ENCODE peak calls at places on chromosomes 13 and 19, in four cellular contexts. W, K, P and S are unnamed samples.

GRCh38 chr13:32581177-32581786 is 5.0 kb upstream of the PDS5B start:
- DNase-seq in K (peak; percentile 14), W (no peak), P (no peak), S (no peak)

GRCh38 chr13:70339738-70340137 is 231.5 kb upstream of the KLHL1 start:
- DNase-seq in P (no peak), K (peak; percentile 21), W (no peak), S (peak; percentile 50)

GRCh38 chr13:73874460-73874859 is 259.7 kb downstream of the KLF12 start:
- DNase-seq in K (no peak), W (no peak), P (no peak), S (no peak)

GRCh38 chr19:58357798-58358145 is 4.5 kb upstream of the A1BG start:
- DNase-seq in W (no peak), K (no peak), P (no peak), S (no peak)

GRCh38 chr13:110458017-110458416 is 103.5 kb downstream of the RAB20 start:
- DNase-seq in P (no peak), K (no peak), W (no peak), S (no peak)

GRCh38 chr13:44422755-44423643 is 49.4 kb downstream of the SERP2 start:
- DNase-seq in K (no peak), P (no peak), W (no peak), S (no peak)

GRCh38 chr13:21219044-21219381 is 42.6 kb downstream of the MRPL57 start:
- DNase-seq in P (no peak), K (no peak), W (no peak), S (no peak)

GRCh38 chr19:5588906-5589676 is 21.3 kb upstream of the TINCR start:
- DNase-seq in W (no peak), P (no peak), K (no peak), S (no peak)

GRCh38 chr19:47272448-47273312 is 2.0 kb upstream of the INAFM1 start:
- DNase-seq in P (no peak), K (no peak), W (no peak), S (peak; percentile 34)

GRCh38 chr19:45156231-45156630 is 4.6 kb downstream of the NKPD1 start:
- DNase-seq in P (no peak), K (no peak), W (no peak), S (no peak)

GRCh38 chr13:97460004-97460756 is 26.2 kb downstream of the RAP2A start:
- DNase-seq in K (no peak), W (no peak), P (peak; percentile 91), S (no peak)

GRCh38 chr13:102798653-102799543 is at the start of the genes BIVM and POGLUT2:
- DNase-seq in W (peak; percentile 87), K (peak; percentile 89), P (peak; percentile 67), S (peak; percentile 77)

GRCh38 chr19:5567360-5567970 is at the start of gene TINCR:
- DNase-seq in P (no peak), K (no peak), W (no peak), S (peak; percentile 44)

GRCh38 chr19:50214699-50215543 is 11.5 kb downstream of the MYH14 start:
- DNase-seq in K (no peak), W (no peak), P (no peak), S (no peak)

GRCh38 chr13:106385669-106386068 is 149.8 kb downstream of the EFNB2 start:
- DNase-seq in K (no peak), W (no peak), P (no peak), S (no peak)

GRCh38 chr13:61880576-61881283 is 465.1 kb upstream of the PCDH20 start:
- DNase-seq in W (peak; percentile 4), K (peak; percentile 21), P (no peak), S (peak; percentile 97)

DNA sequence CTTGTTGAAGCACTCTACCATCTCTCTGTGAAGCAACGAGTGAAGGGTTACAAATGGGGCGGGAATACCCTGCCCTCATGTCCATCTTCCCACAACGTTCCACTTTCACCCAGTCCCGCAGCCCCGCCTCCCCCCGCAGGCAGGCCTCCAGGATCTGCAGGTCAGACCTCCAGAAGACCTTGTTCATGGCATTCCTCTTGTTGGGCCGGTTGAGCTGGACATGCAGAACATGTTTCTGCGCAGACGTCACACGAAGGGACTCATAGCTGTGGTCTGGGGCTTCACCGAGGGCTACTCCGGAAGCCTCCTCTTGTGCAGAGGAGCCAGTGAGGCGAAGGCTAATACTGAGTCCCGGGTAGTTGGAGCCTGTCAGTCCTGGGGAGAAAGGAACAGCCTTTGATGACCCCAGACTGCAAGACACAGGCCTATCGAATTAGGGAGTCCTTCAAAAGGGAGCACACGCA is 420 bp downstream of the ECH1 start:
- DNase-seq in W (no peak), K (peak; percentile 87), P (no peak), S (peak; percentile 50)
- TF ChIP-seq BHLHE40 in W (no peak), K (no peak), P (no peak), S (no peak)

GRCh38 chr19:11452814-11453335 is 17.4 kb downstream of the PRKCSH start:
- DNase-seq in K (no peak), W (peak; percentile 9), P (no peak), S (no peak)

GRCh38 chr19:11453468-11454341 is 18.3 kb downstream of the PRKCSH start:
- DNase-seq in K (no peak), W (peak; percentile 70), P (no peak), S (no peak)

GRCh38 chr19:11451942-11452813 is 16.7 kb downstream of the PRKCSH start:
- DNase-seq in W (peak; percentile 42), K (no peak), P (no peak), S (no peak)

GRCh38 chr19:11450570-11451326 is 15.3 kb downstream of the PRKCSH start:
- DNase-seq in K (no peak), P (no peak), W (peak; percentile 9), S (no peak)

GRCh38 chr19:11451327-11451941 is 16.0 kb downstream of the PRKCSH start:
- DNase-seq in K (no peak), P (no peak), W (peak; percentile 16), S (no peak)
- TF ChIP-seq FOXM1 in K (no peak), P (no peak), W (no peak), S (no peak)

DNA sequence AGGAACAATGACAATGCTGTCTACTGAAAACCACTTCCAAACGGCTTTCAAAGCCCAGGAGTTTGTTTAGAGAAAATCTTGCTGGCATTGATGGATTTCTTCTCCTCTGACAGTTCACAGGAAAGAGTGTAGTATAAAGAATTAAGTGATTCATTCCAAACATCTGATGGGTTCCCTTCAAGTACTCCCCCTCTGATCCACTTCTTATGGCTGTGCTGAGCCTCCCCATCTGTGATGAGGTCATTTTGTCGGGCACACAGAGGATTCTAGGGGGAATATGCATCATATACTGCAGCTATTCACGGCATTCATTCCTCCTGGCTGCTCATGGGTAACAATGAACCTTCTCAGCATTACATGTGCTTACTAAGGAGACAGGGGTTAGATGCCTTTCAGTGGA is 107.9 kb downstream of the RGCC start:
- DNase-seq in P (no peak), K (peak; percentile 24), W (no peak), S (no peak)
- TF ChIP-seq BHLHE40 in P (no peak), K (no peak), W (no peak), S (no peak)

GRCh38 chr19:33347300-33347699 is 26.2 kb upstream of the CEBPG start:
- DNase-seq in W (no peak), K (no peak), P (no peak), S (no peak)

GRCh38 chr19:33348301-33349010 is 25.1 kb upstream of the CEBPG start:
- DNase-seq in P (no peak), W (no peak), K (peak; percentile 46), S (no peak)

GRCh38 chr19:33346665-33347064 is 26.8 kb upstream of the CEBPG start:
- DNase-seq in P (no peak), K (no peak), W (no peak), S (no peak)

GRCh38 chr19:33349319-33350289 is 23.9 kb upstream of the CEBPG start:
- DNase-seq in W (no peak), K (peak; percentile 16), P (no peak), S (no peak)

DNA sequence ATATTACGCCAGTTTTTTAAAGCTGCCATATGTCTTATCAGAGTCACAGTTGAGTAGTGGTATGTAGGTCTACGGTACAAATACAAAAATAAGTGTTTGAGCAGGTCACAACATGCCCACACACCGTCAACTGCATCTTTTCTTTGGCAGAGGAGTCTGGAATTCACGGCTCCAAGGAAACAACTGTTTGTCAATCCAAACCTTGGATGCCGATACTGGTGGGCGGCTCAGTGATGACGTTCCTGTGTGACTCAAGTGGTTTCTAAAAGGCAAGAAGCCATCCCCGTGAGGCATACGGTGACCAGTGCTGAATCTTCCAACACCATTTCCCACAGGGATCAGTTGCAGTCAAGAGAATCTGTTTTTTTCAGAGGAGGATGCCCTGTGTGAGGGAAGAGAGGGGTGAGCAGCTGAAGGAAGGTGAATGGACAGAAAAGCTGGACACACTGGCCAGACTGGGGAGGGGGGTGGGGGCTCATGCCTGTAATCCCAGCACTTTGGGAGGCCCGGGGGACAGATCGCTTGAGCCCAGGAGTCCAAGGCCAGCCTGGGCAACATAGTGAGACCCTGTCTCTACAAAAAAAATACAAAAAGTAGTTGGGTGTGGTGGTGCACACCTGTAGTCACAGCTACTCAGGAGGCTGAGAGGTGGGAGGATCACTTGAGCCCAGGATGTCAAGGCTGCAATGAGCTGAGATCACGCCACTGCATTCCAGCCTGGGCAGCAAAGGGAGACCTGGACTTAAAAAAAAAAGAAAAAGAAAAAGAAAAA is 22.8 kb upstream of the CEBPG start:
- DNase-seq in W (no peak), P (no peak), K (no peak), S (no peak)
- TF ChIP-seq FOXM1 in W (no peak), P (no peak), K (no peak), S (no peak)

DNA sequence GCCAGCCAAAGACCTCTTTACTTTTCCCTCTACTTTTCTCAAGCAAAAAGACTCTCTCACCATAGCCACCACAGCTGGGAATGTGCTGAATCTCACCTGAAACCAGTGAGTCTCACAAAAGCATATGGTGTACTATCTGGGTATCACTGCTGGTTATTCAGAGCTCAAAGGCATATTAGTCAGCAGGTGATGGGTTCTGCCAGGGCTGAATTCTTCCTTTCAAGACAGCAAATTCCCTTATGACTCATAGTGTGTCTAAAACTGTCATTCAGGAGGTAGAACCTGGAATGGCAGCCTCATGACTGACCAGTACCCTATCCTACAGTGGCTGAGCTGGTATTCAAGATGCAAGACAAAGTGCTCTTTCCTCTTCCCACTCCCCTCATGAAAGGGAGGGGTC is 2859.1 kb downstream of the PCDH9 start:
- DNase-seq in W (no peak), K (no peak), P (no peak), S (no peak)
- TF ChIP-seq BHLHE40 in W (no peak), K (no peak), P (no peak), S (no peak)

GRCh38 chr19:29596080-29596479 is 10.0 kb upstream of the POP4 start:
- DNase-seq in W (no peak), K (no peak), P (no peak), S (no peak)
- TF ChIP-seq FOXM1 in W (no peak), K (no peak), P (no peak), S (no peak)

DNA sequence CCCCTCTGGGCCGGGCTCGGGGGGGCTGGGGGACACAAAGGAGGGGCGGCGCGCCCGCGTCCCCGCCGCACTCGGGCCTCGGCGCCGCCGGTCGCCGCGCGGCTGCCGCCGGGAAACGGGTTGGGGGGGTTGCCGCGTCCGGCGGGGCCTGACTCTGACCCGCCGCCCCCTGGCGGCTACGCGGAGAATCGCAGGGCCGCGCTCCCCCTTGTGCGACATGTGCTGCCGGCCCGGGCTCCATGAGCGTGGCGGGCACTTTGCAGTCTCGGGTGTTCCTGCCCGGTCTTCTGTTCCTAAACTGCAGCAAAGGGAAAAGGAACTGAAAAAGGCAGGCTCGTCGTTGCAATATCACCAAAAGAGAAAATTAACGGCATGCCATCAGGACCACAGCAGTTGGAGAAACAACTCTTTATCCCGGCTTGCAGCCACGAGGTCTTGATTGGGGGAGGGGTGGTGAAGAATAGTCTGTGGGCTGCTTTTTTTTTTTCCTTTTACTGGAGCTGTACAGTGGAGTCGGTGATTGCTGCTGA is 1.5 kb downstream of the MIR17HG start:
- DNase-seq in K (peak; percentile 75), P (peak; percentile 43), W (peak; percentile 70), S (peak; percentile 97)
- TF ChIP-seq BHLHE40 in K (no peak), P (peak; percentile 48), W (no peak), S (no peak)

GRCh38 chr19:35716985-35717664 is 678 bp upstream of the KMT2B start:
- DNase-seq in W (peak; percentile 93), P (peak; percentile 77), K (peak; percentile 93), S (peak; percentile 79)
- TF ChIP-seq FOXM1 in W (no peak), P (no peak), K (no peak), S (no peak)